ENCODE peak calls at places on chromosomes 4 and X, in seven cellular contexts. S is transverse colon, T is uterus, Y is HepG2, O is Peyer's patch, X is IMR-90, E is HCT116. Q is an unnamed sample.

GRCh38 chr4:159317203-159317602 is 214.3 kb downstream of the RAPGEF2 start:
- DNase-seq in Y (no peak), S (no peak), X (no peak), E (no peak), O (no peak), T (no peak), Q (no peak)

GRCh38 chr4:51870441-51871188 is 27.7 kb downstream of the DCUN1D4 start:
- DNase-seq in E (no peak), O (no peak), S (no peak), Y (no peak), X (peak; percentile 56), T (no peak), Q (no peak)

GRCh38 chrX:19739683-19740082 is 147.7 kb downstream of the SH3KBP1 start:
- DNase-seq in O (peak; percentile 74), T (peak; percentile 33), Y (peak; percentile 20), X (peak; percentile 73), E (peak; percentile 32), S (peak; percentile 71), Q (peak; percentile 43)

GRCh38 chr4:156476359-156476758 is 495.2 kb downstream of the PDGFC start:
- DNase-seq in X (peak; percentile 98), O (no peak), Y (peak; percentile 1), T (no peak), E (peak; percentile 51), S (no peak), Q (no peak)

GRCh38 chrX:153939573-153939972 is 4.7 kb upstream of the NAA10 start:
- DNase-seq in O (no peak), Y (no peak), E (no peak), S (no peak), X (no peak), T (no peak), Q (no peak)

GRCh38 chrX:70039758-70040157 is 10.0 kb downstream of the AWAT2 start:
- DNase-seq in S (no peak), T (no peak), E (no peak), O (no peak), Y (no peak), X (no peak), Q (no peak)

GRCh38 chr4:179893967-179894590 is 2349.1 kb upstream of the TENM3 start:
- DNase-seq in O (no peak), Y (no peak), E (no peak), X (peak; percentile 73), T (no peak), S (no peak), Q (no peak)

GRCh38 chrX:24859211-24859841 is 156.4 kb downstream of the ARX start:
- DNase-seq in E (no peak), S (no peak), X (no peak), T (no peak), O (no peak), Y (no peak), Q (no peak)

GRCh38 chrX:49656554-49656953 is 39.2 kb downstream of the PAGE1 start:
- DNase-seq in S (no peak), Y (no peak), E (no peak), T (no peak), X (no peak), O (no peak), Q (no peak)

GRCh38 chr4:3873446-3874415 is 107.5 kb downstream of the ADRA2C start:
- DNase-seq in T (no peak), O (peak; percentile 32), S (no peak), X (no peak), E (no peak), Y (no peak), Q (no peak)

GRCh38 chr4:145182212-145182611 is 1.8 kb upstream of the OTUD4 start:
- DNase-seq in X (no peak), S (no peak), O (no peak), E (no peak), Y (no peak), T (no peak), Q (no peak)

GRCh38 chr4:145179201-145179860 is 1.1 kb downstream of the OTUD4 start:
- DNase-seq in E (peak; percentile 26), S (peak; percentile 85), O (peak; percentile 92), Y (peak; percentile 21), T (peak; percentile 46), X (peak; percentile 49), Q (peak; percentile 66)

GRCh38 chr4:145181091-145181501 is 707 bp upstream of the OTUD4 start:
- DNase-seq in Y (no peak), E (no peak), T (no peak), S (no peak), X (no peak), O (no peak), Q (no peak)

GRCh38 chr4:145178740-145179139 is 1.6 kb downstream of the OTUD4 start:
- DNase-seq in O (no peak), T (no peak), E (no peak), Y (no peak), S (no peak), X (no peak), Q (no peak)

GRCh38 chr4:145180298-145181090 is at the start of gene OTUD4:
- DNase-seq in Y (peak; percentile 87), S (peak; percentile 96), X (peak; percentile 94), O (peak; percentile 98), E (peak; percentile 82), T (peak; percentile 94), Q (peak; percentile 97)
- TF ChIP-seq POLR2A in Y (peak; percentile 15), S (peak; percentile 73), X (no peak), O (peak; percentile 55), E (peak; percentile 59), T (peak; percentile 76), Q (peak; percentile 10)

DNA sequence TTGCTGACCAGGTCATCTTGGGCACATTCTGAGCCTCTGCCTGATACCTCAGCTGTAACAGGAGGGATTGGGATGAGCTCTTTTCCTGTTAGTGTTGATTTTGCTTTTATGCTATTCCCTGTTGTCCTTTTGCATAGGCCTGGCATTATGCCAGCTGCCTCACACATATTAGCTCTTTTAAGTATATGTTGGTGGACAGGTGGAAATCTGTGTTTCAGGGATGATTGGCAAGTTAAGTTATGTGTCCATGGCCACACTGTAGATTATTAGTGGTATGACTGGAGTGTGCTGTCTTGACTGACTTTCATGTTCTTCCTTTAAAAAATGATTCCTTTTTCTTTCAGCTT is 28.9 kb downstream of the NSD2 start:
- DNase-seq in S (no peak), E (no peak), O (no peak), Y (no peak), X (no peak), T (no peak), Q (no peak)
- H3K36me3 ChIP-seq in S (peaks cover 4% of the 10 kb centered on the region), E (peaks cover 11% of the 10 kb centered on the region), O (peaks cover 42% of the 10 kb centered on the region), Y (peaks cover 55% of the 10 kb centered on the region), X (peaks cover 11% of the 10 kb centered on the region), T (no peaks in the 10 kb centered on the region), Q (no peaks in the 10 kb centered on the region)

DNA sequence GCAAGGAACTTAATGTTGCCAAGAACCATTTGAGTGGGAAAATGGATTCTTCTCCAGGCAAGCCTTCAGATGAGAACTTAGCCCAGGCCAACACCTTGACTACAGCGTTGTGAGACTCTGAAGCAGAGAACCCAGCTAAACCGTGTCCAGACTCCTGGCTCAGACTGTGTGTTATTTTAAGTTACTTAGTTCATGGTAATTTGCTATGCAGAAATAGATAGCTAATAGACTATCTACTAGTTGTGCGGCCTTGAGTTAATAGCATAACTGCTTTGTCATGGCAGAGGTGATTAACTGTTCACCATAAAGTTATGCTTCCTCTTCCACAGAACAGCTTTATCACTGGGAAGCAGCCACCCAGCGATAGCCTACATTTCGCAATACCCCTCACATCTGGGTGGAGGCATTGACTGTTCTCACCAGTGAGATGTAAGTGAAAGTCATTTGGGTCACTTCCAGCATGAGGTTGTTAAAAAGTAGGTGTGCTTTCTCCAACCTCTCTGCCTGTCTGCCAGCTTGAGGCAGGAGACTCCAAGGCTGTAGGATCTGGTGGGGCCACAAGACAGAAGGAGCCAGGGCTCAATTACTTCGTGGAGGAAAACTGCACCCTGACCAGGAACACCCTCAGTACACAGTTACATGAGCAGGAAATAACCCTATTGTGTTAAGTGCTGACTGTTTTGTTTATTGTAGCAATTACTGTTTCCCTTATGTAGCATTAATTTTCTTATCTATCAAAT is 94.2 kb downstream of the GPAT3 start:
- DNase-seq in Y (no peak), S (peak; percentile 83), X (peak; percentile 82), E (no peak), O (peak; percentile 86), T (peak; percentile 72), Q (peak; percentile 13)
- TF ChIP-seq POLR2A in Y (no peak), S (no peak), X (no peak), E (no peak), O (no peak), T (no peak), Q (no peak)

GRCh38 chr4:119271361-119272085 is 50.4 kb downstream of the FABP2 start:
- DNase-seq in O (no peak), E (no peak), S (no peak), Y (no peak), T (no peak), X (no peak), Q (no peak)
- H3K36me3 ChIP-seq in O (peaks cover 57% of the 10 kb centered on the region), E (peaks cover 21% of the 10 kb centered on the region), S (peaks cover 51% of the 10 kb centered on the region), Y (peaks cover 13% of the 10 kb centered on the region), T (no peaks in the 10 kb centered on the region), X (peaks cover 10% of the 10 kb centered on the region), Q (peaks cover 25% of the 10 kb centered on the region)

GRCh38 chrX:104151037-104151436 is 5.8 kb downstream of the SLC25A53 start:
- DNase-seq in T (no peak), O (no peak), E (no peak), S (no peak), Y (no peak), X (no peak), Q (no peak)

DNA sequence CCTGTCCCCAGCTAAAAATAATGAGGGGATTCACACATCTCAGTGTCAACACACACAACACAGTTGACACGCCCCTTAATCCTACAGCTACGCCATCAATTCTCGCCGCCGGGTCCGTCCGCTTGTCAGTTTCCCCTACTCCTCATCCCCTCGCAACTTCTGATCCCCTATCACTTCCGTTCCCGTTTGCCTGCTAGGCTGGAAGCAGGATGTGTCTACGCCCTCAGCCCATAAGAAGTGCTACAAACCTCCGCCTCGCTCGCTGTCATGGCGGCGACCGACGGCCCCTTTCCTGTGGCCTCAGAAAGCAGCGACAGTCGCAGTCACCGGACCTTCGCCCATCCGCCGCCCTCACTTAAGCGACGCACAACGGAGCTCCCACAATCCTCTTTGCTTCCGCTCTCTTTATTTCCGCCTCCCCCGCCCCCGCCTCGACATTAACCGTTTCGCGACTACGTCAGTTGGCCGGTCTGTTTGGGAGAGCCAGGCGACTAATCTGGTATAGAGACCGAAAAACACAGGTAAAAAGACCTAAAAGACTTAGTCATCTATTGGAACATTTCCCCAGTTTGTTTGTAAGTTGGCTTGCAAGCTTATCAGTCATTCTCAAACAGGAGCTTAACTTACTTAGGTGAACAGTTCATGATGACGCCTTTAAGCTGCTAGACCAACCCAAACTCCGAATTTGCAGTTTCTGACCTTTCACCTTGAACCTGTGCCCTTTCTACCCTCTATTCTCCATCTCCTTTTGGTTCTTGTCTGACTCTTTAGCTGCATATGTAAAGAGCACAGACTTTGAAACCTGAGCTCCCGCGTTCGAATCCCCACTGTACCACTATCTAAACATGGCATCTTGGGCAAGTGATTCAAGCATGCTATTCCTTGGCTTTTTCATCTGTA is at the start of gene SLC25A53:
- DNase-seq in S (peak; percentile 80), Y (peak; percentile 70), X (peak; percentile 71), T (peak; percentile 75), E (peak; percentile 70), O (peak; percentile 89), Q (peak; percentile 80)
- TF ChIP-seq POLR2A in S (peak; percentile 68), Y (peak; percentile 64), X (peak; percentile 73), T (peak; percentile 37), E (no peak), O (peak; percentile 39), Q (peak; percentile 16)